ENCODE peak calls at places on chromosomes 1 and 21, in four cellular contexts. One of them, this sample, is unnamed.

GRCh38 chr21:41419921-41420862 is 5.8 kb upstream of the MX1 start:
- DNase-seq in ELF-1: peak
- DNase-seq in pulmonary artery endothelial cell: peak
- DNase-seq in stimulated activated CD8-positive, alpha-beta memory T cell treated with anti-CD3 and anti-CD28 coated beads, Interleukin-7, amount 100 ng/mL, for 24 hours: peak
- DNase-seq in this sample: peak

GRCh38 chr1:19597463-19598309 is 46.4 kb upstream of the NBL1 start:
- DNase-seq in ELF-1: no peak
- DNase-seq in pulmonary artery endothelial cell: peak
- DNase-seq in stimulated activated CD8-positive, alpha-beta memory T cell treated with anti-CD3 and anti-CD28 coated beads, Interleukin-7, amount 100 ng/mL, for 24 hours: peak
- DNase-seq in this sample: no peak

GRCh38 chr1:64163972-64164371 is 39.5 kb upstream of the UBE2U start:
- DNase-seq in pulmonary artery endothelial cell: no peak
- DNase-seq in ELF-1: no peak
- DNase-seq in stimulated activated CD8-positive, alpha-beta memory T cell treated with anti-CD3 and anti-CD28 coated beads, Interleukin-7, amount 100 ng/mL, for 24 hours: no peak
- DNase-seq in this sample: no peak

GRCh38 chr1:33610391-33610790 is 137.9 kb downstream of the ZSCAN20 start:
- DNase-seq in stimulated activated CD8-positive, alpha-beta memory T cell treated with anti-CD3 and anti-CD28 coated beads, Interleukin-7, amount 100 ng/mL, for 24 hours: no peak
- DNase-seq in pulmonary artery endothelial cell: no peak
- DNase-seq in ELF-1: no peak
- DNase-seq in this sample: no peak

GRCh38 chr1:65471901-65472332 is 51.4 kb downstream of the LEPR start:
- DNase-seq in pulmonary artery endothelial cell: no peak
- DNase-seq in ELF-1: no peak
- DNase-seq in stimulated activated CD8-positive, alpha-beta memory T cell treated with anti-CD3 and anti-CD28 coated beads, Interleukin-7, amount 100 ng/mL, for 24 hours: no peak
- DNase-seq in this sample: no peak

GRCh38 chr1:30702823-30703222 is 20.6 kb downstream of the MATN1 start:
- DNase-seq in pulmonary artery endothelial cell: no peak
- DNase-seq in stimulated activated CD8-positive, alpha-beta memory T cell treated with anti-CD3 and anti-CD28 coated beads, Interleukin-7, amount 100 ng/mL, for 24 hours: no peak
- DNase-seq in ELF-1: no peak
- DNase-seq in this sample: no peak

GRCh38 chr1:41474490-41475271 is 9.8 kb downstream of the EDN2 start:
- DNase-seq in stimulated activated CD8-positive, alpha-beta memory T cell treated with anti-CD3 and anti-CD28 coated beads, Interleukin-7, amount 100 ng/mL, for 24 hours: no peak
- DNase-seq in ELF-1: peak
- DNase-seq in pulmonary artery endothelial cell: no peak
- DNase-seq in this sample: no peak

GRCh38 chr1:119816407-119816806 is 5.1 kb upstream of the REG4 start:
- DNase-seq in ELF-1: no peak
- DNase-seq in pulmonary artery endothelial cell: no peak
- DNase-seq in stimulated activated CD8-positive, alpha-beta memory T cell treated with anti-CD3 and anti-CD28 coated beads, Interleukin-7, amount 100 ng/mL, for 24 hours: no peak
- DNase-seq in this sample: no peak

GRCh38 chr1:38208720-38209632 is 162.4 kb upstream of the POU3F1 start:
- DNase-seq in pulmonary artery endothelial cell: no peak
- DNase-seq in ELF-1: no peak
- DNase-seq in stimulated activated CD8-positive, alpha-beta memory T cell treated with anti-CD3 and anti-CD28 coated beads, Interleukin-7, amount 100 ng/mL, for 24 hours: no peak
- DNase-seq in this sample: no peak

GRCh38 chr1:109151146-109151545 is 37.2 kb downstream of the ELAPOR1 start:
- DNase-seq in pulmonary artery endothelial cell: peak
- DNase-seq in stimulated activated CD8-positive, alpha-beta memory T cell treated with anti-CD3 and anti-CD28 coated beads, Interleukin-7, amount 100 ng/mL, for 24 hours: no peak
- DNase-seq in ELF-1: peak
- DNase-seq in this sample: peak

GRCh38 chr21:43854773-43855633 is 10.0 kb upstream of the AGPAT3 start:
- DNase-seq in ELF-1: no peak
- DNase-seq in pulmonary artery endothelial cell: no peak
- DNase-seq in stimulated activated CD8-positive, alpha-beta memory T cell treated with anti-CD3 and anti-CD28 coated beads, Interleukin-7, amount 100 ng/mL, for 24 hours: no peak
- DNase-seq in this sample: no peak

GRCh38 chr1:169683661-169684060 is 27.8 kb downstream of the SELL start:
- DNase-seq in pulmonary artery endothelial cell: no peak
- DNase-seq in stimulated activated CD8-positive, alpha-beta memory T cell treated with anti-CD3 and anti-CD28 coated beads, Interleukin-7, amount 100 ng/mL, for 24 hours: no peak
- DNase-seq in ELF-1: no peak
- DNase-seq in this sample: no peak

GRCh38 chr1:156816561-156817328 is at the start of gene SH2D2A:
- DNase-seq in ELF-1: no peak
- DNase-seq in pulmonary artery endothelial cell: no peak
- DNase-seq in stimulated activated CD8-positive, alpha-beta memory T cell treated with anti-CD3 and anti-CD28 coated beads, Interleukin-7, amount 100 ng/mL, for 24 hours: peak
- DNase-seq in this sample: no peak

This sample was measured in brain pericyte.